ENCODE peak calls at places on chromosomes 13 and 19, in five cellular contexts. A, I, G, L and R are unnamed samples.

GRCh38 chr19:50315773-50316448 is 13.3 kb downstream of the KCNC3 start:
- DNase-seq in A (no peak), I (no peak), G (peak), L (peak), R (peak)

GRCh38 chr13:38755792-38756191 is 68.9 kb downstream of the FREM2 start:
- DNase-seq in A (no peak), I (no peak), G (no peak), L (no peak), R (no peak)

GRCh38 chr13:43688230-43688907 is 98.4 kb downstream of the ENOX1 start:
- DNase-seq in A (no peak), I (no peak), G (no peak), L (no peak), R (no peak)

GRCh38 chr13:72507394-72508199 is 219.8 kb downstream of the MZT1 start:
- DNase-seq in A (no peak), I (no peak), G (no peak), L (no peak), R (no peak)

GRCh38 chr13:43006893-43007631 is 15.0 kb upstream of the EPSTI1 start:
- DNase-seq in A (no peak), I (no peak), G (no peak), L (no peak), R (no peak)

GRCh38 chr19:50214699-50215543 is 11.5 kb downstream of the MYH14 start:
- DNase-seq in A (peak), I (no peak), G (no peak), L (no peak), R (no peak)

GRCh38 chr19:21688464-21688863 is 78.9 kb downstream of the ZNF100 start:
- DNase-seq in A (no peak), I (no peak), G (no peak), L (no peak), R (no peak)

GRCh38 chr13:44079413-44080205 is 199.9 kb downstream of the LACC1 start:
- DNase-seq in A (no peak), I (no peak), G (no peak), L (peak), R (no peak)

GRCh38 chr19:16062789-16063188 is 13.5 kb upstream of the TPM4 start:
- DNase-seq in A (no peak), I (peak), G (peak), L (peak), R (no peak)

GRCh38 chr19:11335449-11336146 is 3.9 kb downstream of the RAB3D start:
- DNase-seq in A (no peak), I (no peak), G (no peak), L (no peak), R (no peak)

GRCh38 chr19:30870861-30871260 is 478.4 kb downstream of the TSHZ3 start:
- DNase-seq in A (no peak), I (no peak), G (no peak), L (peak), R (no peak)

GRCh38 chr13:41614671-41615519 is 157.5 kb downstream of the RGCC start:
- DNase-seq in A (no peak), I (no peak), G (no peak), L (no peak), R (no peak)

GRCh38 chr13:112513761-112514160 is 74.2 kb downstream of the TUBGCP3 start:
- DNase-seq in A (no peak), I (no peak), G (no peak), L (no peak), R (no peak)

DNA sequence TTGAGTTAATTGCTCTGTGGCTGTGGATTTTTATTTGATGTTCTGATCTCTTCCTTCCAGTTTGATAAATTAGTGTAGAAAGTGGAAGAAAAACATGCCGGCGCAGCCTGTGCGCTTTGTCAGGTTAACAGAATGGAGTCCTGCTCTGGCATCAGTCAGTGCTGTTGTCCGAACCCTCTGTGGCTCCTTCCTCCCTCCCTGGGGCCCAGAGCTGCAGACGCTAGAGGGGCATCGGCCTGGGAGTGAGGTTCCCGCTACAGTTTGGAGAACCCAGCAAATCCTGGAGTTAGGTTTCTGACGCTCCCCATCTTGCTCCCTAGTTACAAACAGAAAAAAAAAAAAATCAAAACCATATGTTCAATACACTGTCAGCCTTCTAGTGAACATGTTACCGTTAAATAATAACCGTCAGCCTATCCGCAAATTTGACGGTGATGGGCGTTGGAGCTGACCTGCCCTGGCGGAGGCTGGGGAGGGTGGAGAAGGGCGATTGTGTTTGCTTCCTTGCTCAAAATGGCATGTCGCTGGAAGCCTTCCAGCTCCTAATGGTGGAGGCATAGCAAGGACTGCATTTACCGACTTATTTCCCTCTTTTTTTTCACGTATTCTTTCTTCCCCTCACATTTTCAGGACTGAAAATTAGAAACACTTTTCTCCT is 13.5 kb downstream of the MBNL2 start:
- DNase-seq in A (no peak), I (no peak), G (no peak), L (no peak), R (no peak)
- H3K4me3 ChIP-seq in A (no peak), I (no peak), G (no peak), L (no peak), R (no peak)

DNA sequence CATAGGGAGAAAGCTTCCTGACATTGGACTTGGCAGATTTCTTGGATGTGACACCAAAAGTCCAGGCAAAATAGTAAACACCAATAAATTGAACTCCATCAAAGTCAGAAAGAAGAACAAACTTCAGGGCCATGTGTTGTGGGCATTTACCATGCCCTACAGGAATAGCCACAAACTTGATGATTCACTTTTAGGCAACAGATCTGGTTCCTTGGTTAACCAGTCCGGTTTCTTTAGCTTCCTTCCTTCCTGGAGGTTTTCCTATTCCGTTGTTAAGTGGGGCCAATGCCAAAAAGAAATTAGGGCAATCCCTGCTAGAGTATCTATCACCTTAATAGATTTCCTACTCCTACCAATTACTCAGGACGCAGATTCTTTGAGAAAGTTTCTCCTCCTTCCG is 25.2 kb downstream of the IGFL1 start:
- DNase-seq in A (no peak), I (no peak), G (no peak), L (no peak), R (no peak)
- H3K4me3 ChIP-seq in A (no peak), I (no peak), G (no peak), L (no peak), R (no peak)

DNA sequence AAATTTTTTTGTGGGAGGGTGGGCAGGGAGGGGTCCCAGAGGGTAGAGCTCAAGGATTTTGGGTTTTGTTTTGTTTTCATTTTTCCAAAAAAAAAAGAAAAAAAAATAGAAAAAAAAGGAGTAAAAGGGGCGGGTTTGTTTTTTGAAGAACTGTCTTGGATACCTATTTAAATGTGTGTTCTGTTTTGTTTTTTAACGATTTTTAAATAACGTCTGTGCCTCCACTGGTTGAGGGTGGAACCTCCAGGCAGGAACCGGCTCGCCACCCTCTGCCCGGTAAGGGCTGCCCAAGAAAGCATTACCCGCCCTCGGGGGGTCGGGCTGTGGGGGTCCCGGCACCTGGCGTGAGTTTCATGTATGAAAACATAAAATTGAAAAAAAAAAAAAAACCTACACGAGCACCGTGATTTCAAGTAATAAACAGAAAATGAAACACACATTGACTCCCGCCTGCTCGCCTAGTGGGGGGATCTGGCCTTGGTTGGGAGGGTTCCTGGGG is 10.4 kb downstream of the MIDN start:
- DNase-seq in A (no peak), I (no peak), G (no peak), L (no peak), R (no peak)
- H3K4me3 ChIP-seq in A (no peak), I (peak), G (peak), L (no peak), R (peak)

GRCh38 chr19:39590265-39590664 is 12.1 kb upstream of the LGALS13 start:
- DNase-seq in A (no peak), I (no peak), G (peak), L (peak), R (peak)

GRCh38 chr19:39588066-39588465 is 14.3 kb upstream of the LGALS13 start:
- DNase-seq in A (no peak), I (no peak), G (no peak), L (no peak), R (no peak)

GRCh38 chr19:39595950-39596349 is 6.4 kb upstream of the LGALS13 start:
- DNase-seq in A (no peak), I (no peak), G (no peak), L (no peak), R (no peak)

GRCh38 chr19:39596911-39597310 is 5.4 kb upstream of the LGALS13 start:
- DNase-seq in A (no peak), I (no peak), G (no peak), L (no peak), R (no peak)

GRCh38 chr19:39592381-39592780 is 9.9 kb upstream of the LGALS13 start:
- DNase-seq in A (no peak), I (no peak), G (no peak), L (no peak), R (no peak)
- H3K4me3 ChIP-seq in A (no peak), I (no peak), G (no peak), L (no peak), R (no peak)